ENCODE peak calls at places on chromosome 1, in four cellular contexts. One of them, this sample, is unnamed.

GRCh38 chr1:40626383-40626770 is 39.1 kb downstream of the RIMS3 start:
- DNase-seq in GM12878: no peak
- DNase-seq in K562: no peak
- DNase-seq in HepG2: no peak
- DNase-seq in this sample: no peak

GRCh38 chr1:83766182-83766825 is 232.6 kb downstream of the TTLL7 start:
- DNase-seq in GM12878: no peak
- DNase-seq in K562: no peak
- DNase-seq in HepG2: no peak
- DNase-seq in this sample: no peak

GRCh38 chr1:65509912-65510680 is 89.6 kb downstream of the LEPR start:
- DNase-seq in K562: no peak
- DNase-seq in GM12878: no peak
- DNase-seq in HepG2: no peak
- DNase-seq in this sample: no peak

GRCh38 chr1:30478799-30479198 is 244.6 kb downstream of the MATN1 start:
- DNase-seq in GM12878: no peak
- DNase-seq in K562: no peak
- DNase-seq in HepG2: no peak
- DNase-seq in this sample: no peak

GRCh38 chr1:42167611-42168396 is 3.3 kb upstream of the GUCA2A start:
- DNase-seq in HepG2: no peak
- DNase-seq in GM12878: no peak
- DNase-seq in K562: no peak
- DNase-seq in this sample: no peak

GRCh38 chr1:224923726-224924125 is 5.7 kb upstream of the DNAH14 start:
- DNase-seq in K562: no peak
- DNase-seq in GM12878: no peak
- DNase-seq in HepG2: no peak
- DNase-seq in this sample: no peak

GRCh38 chr1:10755977-10756521 is 40.4 kb downstream of the CASZ1 start:
- DNase-seq in HepG2: no peak
- DNase-seq in GM12878: no peak
- DNase-seq in K562: peak; percentile 34
- DNase-seq in this sample: peak; percentile 22

GRCh38 chr1:218665216-218665615 is 320.1 kb downstream of the TGFB2 start:
- DNase-seq in HepG2: no peak
- DNase-seq in GM12878: no peak
- DNase-seq in K562: no peak
- DNase-seq in this sample: peak; percentile 53

GRCh38 chr1:184866991-184867788 is 107.1 kb downstream of the NIBAN1 start:
- DNase-seq in HepG2: no peak
- DNase-seq in K562: no peak
- DNase-seq in GM12878: peak; percentile 79
- DNase-seq in this sample: no peak

GRCh38 chr1:72037745-72038343 is 244.5 kb downstream of the NEGR1 start:
- DNase-seq in GM12878: no peak
- DNase-seq in HepG2: peak; percentile 25
- DNase-seq in K562: peak; percentile 21
- DNase-seq in this sample: no peak

GRCh38 chr1:52970149-52970548 is 43.1 kb downstream of the SCP2 start:
- DNase-seq in GM12878: no peak
- DNase-seq in HepG2: peak; percentile 44
- DNase-seq in K562: peak; percentile 51
- DNase-seq in this sample: peak; percentile 20

GRCh38 chr1:83882906-83883305 is 116.0 kb downstream of the TTLL7 start:
- DNase-seq in HepG2: no peak
- DNase-seq in K562: peak; percentile 13
- DNase-seq in GM12878: no peak
- DNase-seq in this sample: no peak

GRCh38 chr1:63322944-63323865 is 838 bp downstream of the FOXD3 start:
- DNase-seq in K562: peak; percentile 43
- DNase-seq in HepG2: no peak
- DNase-seq in GM12878: no peak
- DNase-seq in this sample: peak; percentile 36

GRCh38 chr1:109083923-109084322 is 6.6 kb upstream of the TMEM167B start:
- DNase-seq in GM12878: no peak
- DNase-seq in HepG2: peak; percentile 82
- DNase-seq in K562: peak; percentile 49
- DNase-seq in this sample: no peak

GRCh38 chr1:200366577-200367253 is 43.1 kb downstream of the ZNF281 start:
- DNase-seq in GM12878: no peak
- DNase-seq in K562: no peak
- DNase-seq in HepG2: no peak
- DNase-seq in this sample: peak; percentile 36

GRCh38 chr1:43577647-43578542 is 47.2 kb downstream of the PTPRF start:
- DNase-seq in K562: no peak
- DNase-seq in GM12878: no peak
- DNase-seq in HepG2: no peak
- DNase-seq in this sample: no peak

GRCh38 chr1:14500041-14500440 is 98.4 kb upstream of the KAZN start:
- DNase-seq in K562: no peak
- DNase-seq in GM12878: no peak
- DNase-seq in HepG2: no peak
- DNase-seq in this sample: no peak

GRCh38 chr1:89844236-89844807 is 23.5 kb downstream of the LRRC8D start:
- DNase-seq in K562: no peak
- DNase-seq in HepG2: no peak
- DNase-seq in GM12878: no peak
- DNase-seq in this sample: peak; percentile 13

GRCh38 chr1:54490361-54491248 is 57.4 kb upstream of the ACOT11 start:
- DNase-seq in HepG2: no peak
- DNase-seq in GM12878: no peak
- DNase-seq in K562: no peak
- DNase-seq in this sample: no peak
- TF ChIP-seq POLR2AphosphoS2 in HepG2: no peak
- TF ChIP-seq POLR2AphosphoS2 in GM12878: no peak
- TF ChIP-seq POLR2AphosphoS2 in K562: no peak
- TF ChIP-seq POLR2AphosphoS2 in this sample: no peak

GRCh38 chr1:198465201-198466144 is 75.0 kb downstream of the ATP6V1G3 start:
- DNase-seq in GM12878: no peak
- DNase-seq in K562: peak; percentile 54
- DNase-seq in HepG2: peak; percentile 28
- DNase-seq in this sample: peak; percentile 20
- TF ChIP-seq MYC in GM12878: no peak
- TF ChIP-seq MYC in K562: no peak
- TF ChIP-seq MYC in HepG2: no peak
- TF ChIP-seq MYC in this sample: no peak

DNA sequence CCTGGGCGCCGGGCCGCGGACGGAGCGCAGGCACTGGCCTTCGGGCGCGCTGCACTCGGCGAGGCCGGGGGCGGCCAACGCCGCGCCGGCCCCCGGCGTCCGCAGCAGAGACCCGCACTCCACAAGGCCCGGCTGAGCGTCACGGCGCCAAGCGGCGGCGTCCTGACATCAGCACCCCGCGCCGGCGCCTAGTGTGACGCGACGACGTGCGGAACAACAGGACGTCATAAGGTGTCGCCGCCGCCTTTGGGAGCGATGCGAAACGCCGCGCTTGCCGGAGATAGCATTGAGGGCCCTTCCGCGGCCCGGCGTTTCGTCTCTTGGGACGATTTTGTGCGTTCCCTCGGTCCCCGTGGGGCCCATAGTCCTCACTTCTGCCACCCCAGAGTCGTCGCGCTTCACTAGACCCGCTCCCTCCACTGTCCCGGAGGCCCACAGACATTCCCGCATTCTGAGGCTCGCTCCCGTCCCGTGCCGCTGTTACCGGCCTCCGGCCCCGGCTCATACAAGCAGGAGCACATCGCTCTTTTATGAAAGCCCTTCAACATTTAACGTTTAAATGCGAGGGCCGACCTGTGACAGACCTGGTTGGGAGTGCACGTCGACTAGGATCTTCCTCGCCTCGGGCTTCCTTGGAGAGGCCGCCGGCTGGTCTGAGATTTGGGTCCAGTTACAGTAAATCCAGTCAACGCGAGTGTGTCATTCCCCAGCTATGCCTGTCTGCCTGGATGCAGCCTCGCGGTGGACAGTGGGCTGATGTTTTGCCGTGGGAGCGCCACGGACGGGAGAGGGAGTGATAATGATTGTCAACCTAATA is at the start of gene SSU72:
- DNase-seq in HepG2: peak; percentile 76
- DNase-seq in K562: peak; percentile 98
- DNase-seq in GM12878: peak; percentile 35
- DNase-seq in this sample: peak; percentile 82
- TF ChIP-seq EP300 in HepG2: no peak
- TF ChIP-seq EP300 in K562: peak; percentile 59
- TF ChIP-seq EP300 in GM12878: no peak
- TF ChIP-seq EP300 in this sample: no peak

GRCh38 chr1:115977481-115978258 is 1.4 kb downstream of the SLC22A15 start:
- DNase-seq in GM12878: no peak
- DNase-seq in HepG2: peak; percentile 49
- DNase-seq in K562: no peak
- DNase-seq in this sample: no peak
- TF ChIP-seq POLR2AphosphoS2 in GM12878: no peak
- TF ChIP-seq POLR2AphosphoS2 in HepG2: no peak
- TF ChIP-seq POLR2AphosphoS2 in K562: no peak
- TF ChIP-seq POLR2AphosphoS2 in this sample: no peak

DNA sequence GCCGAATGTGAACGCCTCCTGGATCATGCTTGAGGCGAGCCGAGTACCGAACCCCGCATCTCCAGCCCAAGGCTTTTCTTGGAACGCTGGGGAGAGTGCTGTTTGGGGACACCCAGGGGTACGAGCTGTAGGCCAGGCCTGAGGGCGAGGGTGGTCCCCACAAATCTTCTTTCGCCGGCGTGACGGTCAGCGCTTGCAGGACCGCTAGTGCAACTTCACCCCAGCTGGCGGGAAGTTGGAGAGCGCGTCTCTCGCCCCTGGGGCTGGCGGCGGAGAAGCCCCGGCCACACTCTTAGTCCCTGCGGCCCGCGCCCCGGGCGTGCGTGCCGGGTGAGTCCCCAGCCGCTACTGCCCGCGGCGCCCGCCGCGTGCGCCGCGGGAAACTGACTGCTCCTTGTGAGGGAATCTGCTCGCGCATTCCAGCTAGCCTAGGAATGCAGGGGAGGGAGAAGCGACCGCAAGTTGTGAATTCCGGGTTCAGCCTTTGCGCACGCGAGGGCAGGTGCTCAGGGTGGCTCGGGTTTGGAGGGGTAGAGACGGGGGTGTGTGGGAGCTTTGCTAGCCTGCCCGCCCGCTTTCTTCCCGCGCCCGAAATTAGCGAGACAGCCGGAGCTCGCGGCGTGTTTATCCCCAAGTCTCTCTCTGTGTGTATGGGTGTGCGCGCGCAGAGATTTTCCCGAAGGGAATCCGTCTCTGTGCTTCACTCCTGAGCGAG is 884 bp downstream of the LHX4 start:
- DNase-seq in K562: no peak
- DNase-seq in HepG2: no peak
- DNase-seq in GM12878: no peak
- DNase-seq in this sample: no peak
- TF ChIP-seq MYC in K562: no peak
- TF ChIP-seq MYC in HepG2: no peak
- TF ChIP-seq MYC in GM12878: no peak
- TF ChIP-seq MYC in this sample: no peak